ENCODE peak calls at places on chromosomes 13 and 19, in ten cellular contexts. H is T-helper 9 cell; A is stimulated activated CD8-positive, alpha-beta memory T cell treated with anti-CD3 and anti-CD28 coated beads, Interleukin-4, amount 100 ng/mL, for 24 hours; K is transverse colon; R is Calu3; T is iPS DF 19.7; L is D341Med; Y is natural killer cell; U is NAMALWA; M is C1 segment of cervical spinal cord. P is an unnamed sample.

GRCh38 chr19:33628921-33629825 is 7.4 kb downstream of the CHST8 start:
- DNase-seq in Y (no peak), U (no peak), R (no peak), M (no peak), A (no peak), K (no peak), H (no peak), T (no peak), L (no peak), P (no peak)

GRCh38 chr19:38401148-38401547 is 1.7 kb upstream of the FAM98C start:
- DNase-seq in T (no peak), K (no peak), R (no peak), L (no peak), H (no peak), A (no peak), U (no peak), Y (no peak), M (no peak), P (no peak)

GRCh38 chr19:33390120-33390907 is 16.8 kb downstream of the CEBPG start:
- DNase-seq in A (no peak), T (no peak), Y (no peak), R (no peak), M (no peak), L (peak; percentile 36), H (no peak), K (peak; percentile 45), U (no peak), P (no peak)

GRCh38 chr19:35739275-35740107 is 2.8 kb downstream of the IGFLR1 start:
- DNase-seq in M (no peak), U (no peak), Y (no peak), K (no peak), H (no peak), L (no peak), A (no peak), R (no peak), T (no peak), P (no peak)

GRCh38 chr19:4624733-4625362 is 14.5 kb upstream of the TNFAIP8L1 start:
- DNase-seq in U (no peak), M (no peak), Y (no peak), A (no peak), K (no peak), H (no peak), T (no peak), L (no peak), R (no peak), P (no peak)

GRCh38 chr13:44969858-44970484 is 19.3 kb downstream of the NUFIP1 start:
- DNase-seq in Y (no peak), T (peak; percentile 28), H (no peak), M (no peak), K (no peak), A (no peak), R (no peak), L (peak; percentile 51), U (peak; percentile 56), P (peak; percentile 71)

GRCh38 chr13:31801088-31801487 is 61.8 kb downstream of the RXFP2 start:
- DNase-seq in Y (no peak), M (no peak), K (no peak), L (no peak), U (no peak), R (no peak), A (no peak), H (no peak), T (no peak), P (no peak)

GRCh38 chr19:53365134-53365898 is at the start of gene ZNF525:
- DNase-seq in M (peak; percentile 67), T (peak; percentile 68), H (peak; percentile 98), A (peak; percentile 96), U (peak; percentile 95), L (peak; percentile 91), Y (peak; percentile 99), K (peak; percentile 95), R (peak; percentile 96), P (peak; percentile 90)

GRCh38 chr19:32866061-32866460 is 3.5 kb downstream of the SLC7A9 start:
- DNase-seq in T (no peak), M (no peak), R (no peak), Y (no peak), A (no peak), K (no peak), H (no peak), U (no peak), L (no peak), P (no peak)

GRCh38 chr19:40445945-40446784 is 2.0 kb upstream of the SERTAD3 start:
- DNase-seq in Y (no peak), T (no peak), L (no peak), R (no peak), K (peak; percentile 60), A (no peak), H (no peak), U (no peak), M (no peak), P (peak; percentile 30)

GRCh38 chr19:44141191-44142013 is at the start of gene ZNF234:
- DNase-seq in M (peak; percentile 81), R (peak; percentile 79), L (peak; percentile 91), H (peak; percentile 40), U (no peak), K (peak; percentile 80), Y (peak; percentile 34), T (peak; percentile 15), A (peak; percentile 55), P (peak; percentile 91)

GRCh38 chr13:99626461-99627082 is 125.3 kb downstream of the TM9SF2 start:
- DNase-seq in L (no peak), K (no peak), U (no peak), H (no peak), R (no peak), A (no peak), T (no peak), M (no peak), Y (no peak), P (peak; percentile 25)

GRCh38 chr19:44202470-44202869 is 9.9 kb upstream of the ZNF227 start:
- DNase-seq in K (no peak), U (no peak), R (no peak), H (no peak), M (no peak), T (no peak), Y (no peak), L (no peak), A (no peak), P (no peak)

GRCh38 chr19:43725468-43725867 is 9.6 kb downstream of the IRGC start:
- DNase-seq in A (no peak), L (no peak), T (no peak), R (no peak), M (no peak), H (no peak), U (no peak), K (no peak), Y (no peak), P (no peak)

GRCh38 chr19:53962887-53963435 is at the start of gene CACNG8:
- DNase-seq in R (no peak), A (no peak), K (no peak), U (no peak), M (no peak), L (peak; percentile 64), T (no peak), Y (no peak), H (no peak), P (no peak)

GRCh38 chr19:29576043-29576442 is 30.0 kb upstream of the POP4 start:
- DNase-seq in Y (no peak), K (no peak), R (no peak), L (no peak), T (no peak), U (no peak), H (no peak), A (no peak), M (no peak), P (no peak)

GRCh38 chr13:27860743-27861142 is 59.1 kb upstream of the PDX1 start:
- DNase-seq in Y (no peak), M (no peak), U (no peak), A (no peak), R (no peak), L (no peak), H (no peak), T (no peak), K (no peak), P (no peak)

GRCh38 chr19:28466107-28467045 is 746.6 kb downstream of the UQCRFS1 start:
- DNase-seq in L (peak; percentile 45), K (peak; percentile 72), A (peak; percentile 44), Y (peak; percentile 78), T (no peak), R (peak; percentile 85), M (no peak), H (peak; percentile 25), U (peak; percentile 82), P (peak; percentile 29)

GRCh38 chr13:113033498-113033897 is 64.5 kb downstream of the MCF2L start:
- DNase-seq in U (no peak), K (no peak), A (no peak), L (no peak), Y (no peak), H (no peak), M (no peak), T (no peak), R (no peak), P (no peak)

GRCh38 chr13:50521191-50521590 is 322.3 kb downstream of the DLEU7 start:
- DNase-seq in H (no peak), R (no peak), U (no peak), A (no peak), T (no peak), Y (no peak), M (no peak), L (no peak), K (no peak), P (no peak)

GRCh38 chr13:101149735-101150380 is 266.4 kb downstream of the NALCN start:
- DNase-seq in T (no peak), L (peak; percentile 41), R (no peak), K (no peak), H (no peak), Y (no peak), M (no peak), A (no peak), U (peak; percentile 37), P (peak; percentile 66)